ENCODE peak calls at places on chromosomes 6 and 20, in seven cellular contexts. H is SK-N-SH, P is K562, V is GM12878, I is HCT116, J is HepG2, D is A549. X is an unnamed sample.

GRCh38 chr6:129565331-129565730 is 144.6 kb downstream of the ARHGAP18 start:
- DNase-seq in D (no peak), H (no peak), I (no peak), V (no peak), J (no peak), P (no peak), X (no peak)

GRCh38 chr20:62413025-62413580 is 6.0 kb upstream of the CABLES2 start:
- DNase-seq in D (no peak), H (no peak), I (no peak), J (no peak), P (no peak), V (no peak), X (no peak)

GRCh38 chr6:116925088-116925794 is 48.2 kb downstream of the RFX6 start:
- DNase-seq in I (no peak), H (no peak), V (no peak), D (no peak), P (no peak), J (no peak), X (no peak)

GRCh38 chr6:167122827-167123657 is at the start of gene CCR6:
- DNase-seq in J (peak; percentile 94), H (no peak), I (no peak), V (no peak), D (no peak), P (no peak), X (no peak)

GRCh38 chr6:97594834-97595233 is 311.8 kb upstream of the MMS22L start:
- DNase-seq in J (no peak), P (no peak), D (no peak), I (no peak), H (no peak), V (no peak), X (no peak)

GRCh38 chr6:143746202-143747119 is 68.7 kb downstream of the PHACTR2 start:
- DNase-seq in D (no peak), J (peak; percentile 49), P (no peak), V (no peak), H (no peak), I (no peak), X (no peak)

GRCh38 chr6:29777319-29777718 is 50.3 kb upstream of the HLA-G start:
- DNase-seq in I (no peak), V (no peak), J (no peak), D (no peak), P (no peak), H (no peak), X (no peak)

GRCh38 chr20:36575066-36575743 is 1.8 kb downstream of the TGIF2 start:
- DNase-seq in J (peak; percentile 73), I (no peak), V (no peak), H (peak; percentile 81), D (peak; percentile 35), P (peak; percentile 63), X (no peak)

GRCh38 chr6:5752282-5752681 is 254.4 kb downstream of the NRN1 start:
- DNase-seq in I (no peak), D (no peak), J (no peak), P (peak; percentile 50), V (no peak), H (no peak), X (no peak)

GRCh38 chr20:56422824-56423189 is 10.7 kb downstream of the CASS4 start:
- DNase-seq in I (no peak), H (no peak), V (no peak), J (no peak), P (peak; percentile 52), D (no peak), X (no peak)

GRCh38 chr20:44849712-44850111 is 35.8 kb upstream of the YWHAB start:
- DNase-seq in D (peak; percentile 26), P (no peak), V (no peak), J (no peak), I (no peak), H (peak; percentile 30), X (no peak)

GRCh38 chr6:17589402-17590116 is 10.5 kb upstream of the FAM8A1 start:
- DNase-seq in I (peak; percentile 91), H (no peak), J (peak; percentile 24), V (no peak), D (peak; percentile 72), P (no peak), X (no peak)

GRCh38 chr6:57313711-57314471 is 3.5 kb upstream of the PRIM2 start:
- DNase-seq in J (no peak), I (peak; percentile 71), V (no peak), D (peak; percentile 74), H (no peak), P (peak; percentile 9), X (no peak)

GRCh38 chr20:44633872-44634600 is 17.5 kb downstream of the ADA start:
- DNase-seq in H (no peak), P (no peak), D (no peak), J (no peak), V (no peak), I (no peak), X (no peak)

GRCh38 chr6:37279366-37280134 is 21.6 kb upstream of the TMEM217 start:
- DNase-seq in V (no peak), H (no peak), P (no peak), J (no peak), D (no peak), I (no peak), X (peak; percentile 96)

GRCh38 chr6:146470091-146470770 is 73.4 kb upstream of the RAB32 start:
- DNase-seq in H (no peak), V (no peak), D (no peak), P (no peak), I (no peak), J (no peak), X (no peak)

DNA sequence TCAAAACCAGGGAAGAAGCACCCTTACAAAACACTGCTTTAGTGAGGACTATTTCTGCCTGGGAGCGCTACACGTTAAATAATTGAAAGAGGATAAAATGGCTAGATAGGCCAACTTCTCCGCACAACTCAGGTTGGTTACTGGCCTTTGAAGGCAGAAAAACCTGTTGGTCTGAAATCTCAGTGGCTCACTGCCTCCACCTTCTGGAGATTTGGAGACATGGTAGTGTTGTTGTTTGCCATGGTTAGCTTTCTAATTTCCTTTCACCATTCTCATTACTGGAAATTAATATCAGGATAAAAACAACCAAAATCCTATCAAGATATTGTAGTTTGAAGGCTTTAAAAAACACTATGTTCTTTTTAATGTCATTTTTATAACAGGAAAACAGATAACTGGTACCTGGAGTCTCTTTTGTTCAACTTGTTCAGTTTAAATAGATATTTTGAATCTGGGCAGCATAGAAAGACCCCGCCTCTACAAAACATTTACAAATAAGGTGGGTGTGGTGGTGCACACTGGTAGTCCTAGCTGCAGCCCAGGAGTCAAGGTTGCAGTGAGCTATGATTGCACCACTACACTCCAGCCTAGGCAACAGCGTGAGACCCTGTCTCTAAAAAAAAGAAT is 27.5 kb upstream of the BCLAF1 start:
- DNase-seq in P (peak; percentile 82), J (peak; percentile 62), H (peak; percentile 53), D (peak; percentile 69), V (peak; percentile 4), I (peak; percentile 71), X (peak; percentile 43)
- TF ChIP-seq REST in P (no peak), J (no peak), H (no peak), D (no peak), V (no peak), I (no peak), X (no peak)

DNA sequence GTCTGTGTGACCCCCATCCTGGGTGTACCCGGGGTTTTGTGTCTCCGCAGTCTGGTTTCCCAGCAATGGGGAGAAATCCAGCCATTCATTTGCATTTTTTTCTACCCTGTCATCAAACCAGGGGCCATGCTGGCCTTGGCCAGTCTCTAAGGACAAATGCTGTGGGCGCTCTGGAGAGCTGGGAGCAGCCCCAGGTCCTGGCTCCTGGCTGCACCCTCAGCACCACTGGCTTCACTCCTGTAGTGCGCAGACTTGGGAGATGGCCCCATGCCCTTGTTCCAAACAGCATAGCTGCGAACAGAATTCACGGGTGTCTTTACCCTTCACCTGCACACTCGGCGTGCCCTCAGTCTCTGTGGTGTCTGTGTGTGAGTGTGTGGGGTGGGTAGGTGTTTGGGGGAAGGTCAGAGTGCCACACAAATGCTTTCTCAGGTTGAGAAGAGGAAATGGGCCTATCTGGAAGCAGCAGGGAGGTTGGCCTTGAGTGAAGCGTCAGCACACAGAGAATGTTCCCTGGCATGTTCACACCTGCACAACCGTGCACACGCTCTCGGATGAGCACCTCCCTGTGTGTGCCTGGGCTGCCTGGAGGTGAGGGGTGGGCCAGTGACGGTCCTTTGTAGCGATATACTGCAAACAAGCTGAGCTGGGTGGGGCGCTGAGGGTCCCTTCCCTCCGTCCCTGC is 111.2 kb downstream of the ERMARD start:
- DNase-seq in H (no peak), V (no peak), J (no peak), I (no peak), D (no peak), P (no peak), X (no peak)
- TF ChIP-seq REST in H (no peak), V (no peak), J (no peak), I (no peak), D (no peak), P (no peak), X (no peak)

DNA sequence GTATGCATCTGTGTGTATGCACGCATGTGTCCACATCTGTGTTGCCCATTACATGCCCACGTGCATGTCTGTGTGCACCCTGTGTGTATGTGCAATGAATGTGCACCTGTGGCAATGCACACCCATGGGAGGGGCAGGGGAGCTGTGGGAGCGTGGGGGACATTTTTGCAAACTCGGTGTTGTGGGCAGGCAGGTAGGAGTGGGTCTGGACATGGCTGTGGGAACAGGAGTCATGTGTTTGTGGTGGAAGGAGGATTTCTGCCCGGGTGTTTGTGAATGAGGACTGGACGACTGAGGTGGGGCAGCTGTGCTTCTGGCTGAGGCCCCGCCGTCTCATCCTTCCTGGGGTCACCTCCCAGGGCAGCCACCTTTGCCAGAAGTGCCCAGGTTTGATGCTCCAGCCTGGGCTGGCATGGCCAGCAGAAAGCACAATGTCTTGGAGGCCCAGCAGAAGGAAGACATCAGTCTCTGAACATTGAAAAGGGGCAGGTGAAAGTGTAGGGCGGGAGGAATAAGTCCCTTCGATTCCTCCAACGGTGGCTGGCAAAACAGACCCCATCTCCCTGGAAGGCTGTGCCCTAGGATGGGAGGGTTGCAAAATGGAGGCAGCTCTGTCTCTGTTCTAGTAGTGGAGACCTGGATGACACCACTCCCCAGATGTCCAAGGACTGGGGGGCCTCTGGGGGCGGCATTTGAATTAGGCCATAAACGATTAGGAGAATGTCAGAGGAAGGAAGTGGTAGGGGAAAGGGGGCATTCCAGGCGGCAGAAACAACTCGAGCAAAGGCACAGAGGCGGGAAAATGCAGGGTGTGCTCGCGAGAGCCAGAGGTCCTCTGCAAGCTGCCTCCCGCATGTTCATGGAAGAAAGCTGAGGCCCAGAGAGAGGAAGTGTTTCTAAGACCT is 19.1 kb upstream of the ARMC12 start:
- DNase-seq in V (no peak), J (no peak), P (no peak), H (no peak), D (no peak), I (no peak), X (no peak)
- TF ChIP-seq REST in V (no peak), J (no peak), P (no peak), H (no peak), D (no peak), I (no peak), X (no peak)

GRCh38 chr6:160258346-160259142 is at the start of gene SLC22A2:
- DNase-seq in J (no peak), I (no peak), H (no peak), V (no peak), D (no peak), P (no peak), X (no peak)

GRCh38 chr6:160253714-160254113 is 4.9 kb downstream of the SLC22A2 start:
- DNase-seq in V (no peak), I (no peak), D (peak; percentile 72), P (no peak), J (peak; percentile 11), H (no peak), X (no peak)

GRCh38 chr6:160259143-160259425 is 463 bp upstream of the SLC22A2 start:
- DNase-seq in D (no peak), H (no peak), J (no peak), I (no peak), P (no peak), V (no peak), X (no peak)

GRCh38 chr6:160254467-160255312 is 3.9 kb downstream of the SLC22A2 start:
- DNase-seq in P (no peak), J (peak; percentile 81), I (no peak), V (no peak), H (no peak), D (peak; percentile 89), X (no peak)

GRCh38 chr6:160256445-160256844 is 2.2 kb downstream of the SLC22A2 start:
- DNase-seq in V (no peak), P (no peak), D (no peak), I (no peak), H (no peak), J (no peak), X (no peak)
- TF ChIP-seq REST in V (no peak), P (no peak), D (no peak), I (no peak), H (no peak), J (no peak), X (no peak)